ENCODE peak calls at places on chromosomes 16 and 17, in eight cellular contexts. One of them, this sample, is unnamed.

GRCh38 chr17:58247511-58248363 is 9.4 kb downstream of the LPO start:
- DNase-seq in hepatocyte: no peak
- DNase-seq in esophagus squamous epithelium: no peak
- DNase-seq in PC-3: no peak
- DNase-seq in IMR-90: no peak
- DNase-seq in substantia nigra: no peak
- DNase-seq in naive thymus-derived CD4-positive, alpha-beta T cell: no peak
- DNase-seq in trophoblast cell: no peak
- DNase-seq in this sample: no peak

GRCh38 chr16:5490499-5490898 is 392.9 kb upstream of the EEF2KMT start:
- DNase-seq in hepatocyte: peak
- DNase-seq in esophagus squamous epithelium: no peak
- DNase-seq in PC-3: peak
- DNase-seq in IMR-90: no peak
- DNase-seq in substantia nigra: peak
- DNase-seq in naive thymus-derived CD4-positive, alpha-beta T cell: no peak
- DNase-seq in trophoblast cell: peak
- DNase-seq in this sample: no peak

GRCh38 chr17:9120471-9120870 is 99.2 kb downstream of the NTN1 start:
- DNase-seq in hepatocyte: no peak
- DNase-seq in esophagus squamous epithelium: no peak
- DNase-seq in PC-3: no peak
- DNase-seq in IMR-90: no peak
- DNase-seq in substantia nigra: no peak
- DNase-seq in naive thymus-derived CD4-positive, alpha-beta T cell: no peak
- DNase-seq in trophoblast cell: no peak
- DNase-seq in this sample: no peak

GRCh38 chr17:19370493-19370960 is 7.8 kb upstream of the MAPK7 start:
- DNase-seq in hepatocyte: no peak
- DNase-seq in esophagus squamous epithelium: no peak
- DNase-seq in PC-3: no peak
- DNase-seq in IMR-90: no peak
- DNase-seq in substantia nigra: no peak
- DNase-seq in naive thymus-derived CD4-positive, alpha-beta T cell: no peak
- DNase-seq in trophoblast cell: no peak
- DNase-seq in this sample: no peak

GRCh38 chr17:80222376-80223141 is 2.3 kb downstream of the SLC26A11 start:
- DNase-seq in hepatocyte: no peak
- DNase-seq in esophagus squamous epithelium: no peak
- DNase-seq in PC-3: no peak
- DNase-seq in IMR-90: no peak
- DNase-seq in substantia nigra: no peak
- DNase-seq in naive thymus-derived CD4-positive, alpha-beta T cell: no peak
- DNase-seq in trophoblast cell: no peak
- DNase-seq in this sample: no peak

GRCh38 chr17:52653014-52653413 is 494.5 kb upstream of the CA10 start:
- DNase-seq in hepatocyte: no peak
- DNase-seq in esophagus squamous epithelium: no peak
- DNase-seq in PC-3: no peak
- DNase-seq in IMR-90: no peak
- DNase-seq in substantia nigra: no peak
- DNase-seq in naive thymus-derived CD4-positive, alpha-beta T cell: no peak
- DNase-seq in trophoblast cell: no peak
- DNase-seq in this sample: no peak

GRCh38 chr17:47618416-47618815 is 31.3 kb upstream of the KPNB1 start:
- DNase-seq in hepatocyte: peak
- DNase-seq in esophagus squamous epithelium: no peak
- DNase-seq in PC-3: peak
- DNase-seq in IMR-90: peak
- DNase-seq in substantia nigra: no peak
- DNase-seq in naive thymus-derived CD4-positive, alpha-beta T cell: no peak
- DNase-seq in trophoblast cell: peak
- DNase-seq in this sample: no peak

GRCh38 chr17:64787255-64787920 is 125.3 kb upstream of the SMURF2 start:
- DNase-seq in hepatocyte: peak
- DNase-seq in esophagus squamous epithelium: no peak
- DNase-seq in PC-3: no peak
- DNase-seq in IMR-90: no peak
- DNase-seq in substantia nigra: no peak
- DNase-seq in naive thymus-derived CD4-positive, alpha-beta T cell: no peak
- DNase-seq in trophoblast cell: peak
- DNase-seq in this sample: no peak

GRCh38 chr16:14548933-14549788 is 80.9 kb downstream of the PARN start:
- DNase-seq in hepatocyte: no peak
- DNase-seq in esophagus squamous epithelium: no peak
- DNase-seq in PC-3: no peak
- DNase-seq in IMR-90: no peak
- DNase-seq in substantia nigra: no peak
- DNase-seq in naive thymus-derived CD4-positive, alpha-beta T cell: no peak
- DNase-seq in trophoblast cell: no peak
- DNase-seq in this sample: no peak

GRCh38 chr16:22327446-22327775 is 30.2 kb downstream of the POLR3E start:
- DNase-seq in hepatocyte: no peak
- DNase-seq in esophagus squamous epithelium: no peak
- DNase-seq in PC-3: no peak
- DNase-seq in IMR-90: no peak
- DNase-seq in substantia nigra: no peak
- DNase-seq in naive thymus-derived CD4-positive, alpha-beta T cell: no peak
- DNase-seq in trophoblast cell: no peak
- DNase-seq in this sample: no peak

GRCh38 chr17:11553135-11553534 is 45.1 kb upstream of the DNAH9 start:
- DNase-seq in hepatocyte: no peak
- DNase-seq in esophagus squamous epithelium: no peak
- DNase-seq in PC-3: no peak
- DNase-seq in IMR-90: no peak
- DNase-seq in substantia nigra: no peak
- DNase-seq in naive thymus-derived CD4-positive, alpha-beta T cell: no peak
- DNase-seq in trophoblast cell: no peak
- DNase-seq in this sample: no peak

GRCh38 chr16:49548571-49548970 is 175.0 kb downstream of the C16orf78 start:
- DNase-seq in hepatocyte: no peak
- DNase-seq in esophagus squamous epithelium: no peak
- DNase-seq in PC-3: no peak
- DNase-seq in IMR-90: no peak
- DNase-seq in substantia nigra: no peak
- DNase-seq in naive thymus-derived CD4-positive, alpha-beta T cell: no peak
- DNase-seq in trophoblast cell: no peak
- DNase-seq in this sample: no peak

DNA sequence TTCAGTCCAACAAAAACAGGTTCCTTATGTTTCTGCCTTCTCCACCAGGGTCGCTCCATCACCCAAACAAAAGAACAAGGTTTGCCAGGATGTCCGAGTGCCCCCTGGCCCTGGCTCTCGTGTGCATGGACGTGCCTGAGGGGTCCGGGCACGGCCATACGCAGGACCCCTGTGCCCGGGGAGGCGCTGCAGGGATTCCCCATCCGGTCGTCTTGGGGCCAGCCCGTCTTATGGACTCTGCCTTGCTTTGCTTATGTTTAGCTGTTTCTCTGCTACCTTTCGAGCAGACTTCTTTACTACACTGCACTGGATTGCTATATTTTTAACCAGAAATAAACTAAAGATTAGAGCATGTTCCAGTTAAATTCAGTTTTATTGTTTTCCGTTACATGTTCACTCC is 68.0 kb downstream of the KLHDC4 start:
- DNase-seq in hepatocyte: no peak
- DNase-seq in esophagus squamous epithelium: no peak
- DNase-seq in PC-3: no peak
- DNase-seq in IMR-90: no peak
- DNase-seq in substantia nigra: no peak
- DNase-seq in naive thymus-derived CD4-positive, alpha-beta T cell: no peak
- DNase-seq in trophoblast cell: no peak
- DNase-seq in this sample: no peak
- H3K27ac ChIP-seq in hepatocyte: no peak
- H3K27ac ChIP-seq in esophagus squamous epithelium: no peak
- H3K27ac ChIP-seq in PC-3: no peak
- H3K27ac ChIP-seq in IMR-90: no peak
- H3K27ac ChIP-seq in substantia nigra: no peak
- H3K27ac ChIP-seq in naive thymus-derived CD4-positive, alpha-beta T cell: no peak
- H3K27ac ChIP-seq in trophoblast cell: no peak
- H3K27ac ChIP-seq in this sample: no peak

GRCh38 chr16:81550412-81550768 is 105.8 kb downstream of the CMIP start:
- DNase-seq in hepatocyte: no peak
- DNase-seq in esophagus squamous epithelium: no peak
- DNase-seq in PC-3: no peak
- DNase-seq in IMR-90: no peak
- DNase-seq in substantia nigra: no peak
- DNase-seq in naive thymus-derived CD4-positive, alpha-beta T cell: no peak
- DNase-seq in trophoblast cell: no peak
- DNase-seq in this sample: no peak

GRCh38 chr16:81548551-81548900 is 103.9 kb downstream of the CMIP start:
- DNase-seq in hepatocyte: no peak
- DNase-seq in esophagus squamous epithelium: no peak
- DNase-seq in PC-3: no peak
- DNase-seq in IMR-90: no peak
- DNase-seq in substantia nigra: no peak
- DNase-seq in naive thymus-derived CD4-positive, alpha-beta T cell: no peak
- DNase-seq in trophoblast cell: no peak
- DNase-seq in this sample: no peak

GRCh38 chr16:81547919-81548216 is 103.3 kb downstream of the CMIP start:
- DNase-seq in hepatocyte: no peak
- DNase-seq in esophagus squamous epithelium: no peak
- DNase-seq in PC-3: no peak
- DNase-seq in IMR-90: no peak
- DNase-seq in substantia nigra: no peak
- DNase-seq in naive thymus-derived CD4-positive, alpha-beta T cell: no peak
- DNase-seq in trophoblast cell: no peak
- DNase-seq in this sample: no peak

GRCh38 chr16:81549547-81550411 is 105.2 kb downstream of the CMIP start:
- DNase-seq in hepatocyte: no peak
- DNase-seq in esophagus squamous epithelium: no peak
- DNase-seq in PC-3: no peak
- DNase-seq in IMR-90: no peak
- DNase-seq in substantia nigra: no peak
- DNase-seq in naive thymus-derived CD4-positive, alpha-beta T cell: no peak
- DNase-seq in trophoblast cell: no peak
- DNase-seq in this sample: no peak

GRCh38 chr16:81548901-81549546 is 104.4 kb downstream of the CMIP start:
- DNase-seq in hepatocyte: peak
- DNase-seq in esophagus squamous epithelium: no peak
- DNase-seq in PC-3: no peak
- DNase-seq in IMR-90: no peak
- DNase-seq in substantia nigra: no peak
- DNase-seq in naive thymus-derived CD4-positive, alpha-beta T cell: no peak
- DNase-seq in trophoblast cell: no peak
- DNase-seq in this sample: no peak
- H3K27ac ChIP-seq in hepatocyte: peak
- H3K27ac ChIP-seq in esophagus squamous epithelium: no peak
- H3K27ac ChIP-seq in PC-3: no peak
- H3K27ac ChIP-seq in IMR-90: no peak
- H3K27ac ChIP-seq in substantia nigra: no peak
- H3K27ac ChIP-seq in naive thymus-derived CD4-positive, alpha-beta T cell: no peak
- H3K27ac ChIP-seq in trophoblast cell: no peak
- H3K27ac ChIP-seq in this sample: no peak

DNA sequence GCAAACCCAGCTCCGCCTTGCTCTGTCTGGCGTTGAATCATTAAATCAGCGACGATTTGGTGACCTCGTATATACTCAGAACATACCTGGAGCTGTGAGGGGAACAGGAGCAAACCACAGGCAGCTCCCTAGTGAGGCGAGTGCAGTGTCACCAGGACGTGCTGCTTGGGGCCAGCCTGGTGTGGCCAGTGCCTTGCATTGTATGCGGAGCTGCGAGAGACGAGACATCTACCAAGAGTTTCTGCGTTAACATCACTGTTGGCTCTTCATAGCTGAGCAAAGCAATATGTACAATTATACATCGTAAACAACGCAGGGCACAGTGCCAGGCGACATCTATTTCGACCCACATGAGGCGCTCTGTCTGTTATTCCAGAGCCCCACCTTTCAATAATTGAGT is 27.9 kb downstream of the MINK1 start:
- DNase-seq in hepatocyte: no peak
- DNase-seq in esophagus squamous epithelium: no peak
- DNase-seq in PC-3: no peak
- DNase-seq in IMR-90: no peak
- DNase-seq in substantia nigra: peak
- DNase-seq in naive thymus-derived CD4-positive, alpha-beta T cell: no peak
- DNase-seq in trophoblast cell: no peak
- DNase-seq in this sample: no peak
- H3K27ac ChIP-seq in hepatocyte: no peak
- H3K27ac ChIP-seq in esophagus squamous epithelium: peak
- H3K27ac ChIP-seq in PC-3: no peak
- H3K27ac ChIP-seq in IMR-90: no peak
- H3K27ac ChIP-seq in substantia nigra: peak
- H3K27ac ChIP-seq in naive thymus-derived CD4-positive, alpha-beta T cell: no peak
- H3K27ac ChIP-seq in trophoblast cell: no peak
- H3K27ac ChIP-seq in this sample: no peak

GRCh38 chr17:49633250-49633649 is 44.6 kb downstream of the SPOP start:
- DNase-seq in hepatocyte: no peak
- DNase-seq in esophagus squamous epithelium: no peak
- DNase-seq in PC-3: no peak
- DNase-seq in IMR-90: no peak
- DNase-seq in substantia nigra: no peak
- DNase-seq in naive thymus-derived CD4-positive, alpha-beta T cell: no peak
- DNase-seq in trophoblast cell: no peak
- DNase-seq in this sample: no peak

GRCh38 chr17:49634487-49634865 is 43.4 kb downstream of the SPOP start:
- DNase-seq in hepatocyte: no peak
- DNase-seq in esophagus squamous epithelium: no peak
- DNase-seq in PC-3: no peak
- DNase-seq in IMR-90: no peak
- DNase-seq in substantia nigra: no peak
- DNase-seq in naive thymus-derived CD4-positive, alpha-beta T cell: no peak
- DNase-seq in trophoblast cell: no peak
- DNase-seq in this sample: no peak

GRCh38 chr17:49632201-49632600 is 45.7 kb downstream of the SPOP start:
- DNase-seq in hepatocyte: no peak
- DNase-seq in esophagus squamous epithelium: no peak
- DNase-seq in PC-3: no peak
- DNase-seq in IMR-90: no peak
- DNase-seq in substantia nigra: no peak
- DNase-seq in naive thymus-derived CD4-positive, alpha-beta T cell: no peak
- DNase-seq in trophoblast cell: no peak
- DNase-seq in this sample: no peak

GRCh38 chr17:49635121-49635520 is 42.8 kb downstream of the SPOP start:
- DNase-seq in hepatocyte: no peak
- DNase-seq in esophagus squamous epithelium: no peak
- DNase-seq in PC-3: no peak
- DNase-seq in IMR-90: no peak
- DNase-seq in substantia nigra: no peak
- DNase-seq in naive thymus-derived CD4-positive, alpha-beta T cell: no peak
- DNase-seq in trophoblast cell: no peak
- DNase-seq in this sample: no peak

DNA sequence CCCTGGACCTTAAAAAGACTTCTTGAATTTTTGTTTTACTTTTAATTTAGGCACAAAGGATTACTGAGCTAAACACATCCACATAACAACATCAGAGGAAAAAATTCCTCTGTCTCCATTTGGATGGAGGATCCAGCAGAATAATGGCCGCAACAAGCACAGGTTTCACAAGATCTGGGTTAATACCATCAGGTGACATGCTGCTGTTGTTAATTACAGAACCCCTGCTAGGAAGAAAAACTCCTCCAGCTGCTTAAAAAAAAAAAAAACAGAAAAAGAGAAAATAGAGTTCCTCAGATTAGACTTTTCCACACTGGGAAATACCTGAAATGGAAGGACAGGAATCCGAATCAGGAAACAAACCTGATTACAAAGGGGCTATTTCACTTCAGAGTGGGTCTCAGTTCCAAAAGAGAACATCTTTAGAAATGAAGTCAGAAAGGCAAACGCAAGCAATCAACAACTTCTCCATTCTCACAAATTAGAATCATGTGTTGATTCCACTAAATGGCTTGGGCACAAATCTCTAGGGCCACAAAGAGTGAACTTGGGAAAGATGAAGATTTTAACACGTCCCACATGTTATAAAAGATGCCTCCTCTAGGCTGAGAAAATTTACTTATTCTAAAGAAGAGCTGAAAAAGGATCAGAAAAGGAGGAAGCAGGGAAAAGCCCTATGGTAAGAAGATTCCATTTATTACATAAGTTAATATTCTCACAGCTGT is 44.0 kb downstream of the SPOP start:
- DNase-seq in hepatocyte: no peak
- DNase-seq in esophagus squamous epithelium: no peak
- DNase-seq in PC-3: no peak
- DNase-seq in IMR-90: no peak
- DNase-seq in substantia nigra: no peak
- DNase-seq in naive thymus-derived CD4-positive, alpha-beta T cell: no peak
- DNase-seq in trophoblast cell: no peak
- DNase-seq in this sample: no peak
- H3K27ac ChIP-seq in hepatocyte: peak
- H3K27ac ChIP-seq in esophagus squamous epithelium: peak
- H3K27ac ChIP-seq in PC-3: no peak
- H3K27ac ChIP-seq in IMR-90: no peak
- H3K27ac ChIP-seq in substantia nigra: peak
- H3K27ac ChIP-seq in naive thymus-derived CD4-positive, alpha-beta T cell: no peak
- H3K27ac ChIP-seq in trophoblast cell: no peak
- H3K27ac ChIP-seq in this sample: no peak